ENCODE peak calls at places on chromosomes 5 and 9, in eight cellular contexts. X, M, S, D, O, I, E and R are unnamed samples.
A peak's percentile ranks its signal among the peaks of the same experiment; 100 is the strongest.

GRCh38 chr5:107556575-107556974 is 114.2 kb downstream of the EFNA5 start:
- DNase-seq in S (no peak), X (no peak), M (no peak), O (no peak), I (no peak), E (no peak), D (no peak), R (no peak)

GRCh38 chr9:129910628-129911567 is 75.6 kb downstream of the USP20 start:
- DNase-seq in S (no peak), M (no peak), O (peak; percentile 99), I (no peak), E (peak; percentile 49), D (peak; percentile 98), X (peak; percentile 98), R (no peak)

GRCh38 chr9:77843088-77843985 is 188.3 kb downstream of the GNAQ start:
- DNase-seq in M (no peak), S (no peak), D (no peak), X (no peak), I (no peak), O (no peak), E (no peak), R (no peak)

GRCh38 chr9:2120926-2121689 is 106.0 kb downstream of the SMARCA2 start:
- DNase-seq in I (no peak), S (no peak), O (peak; percentile 47), E (no peak), X (peak; percentile 24), M (no peak), D (peak; percentile 11), R (no peak)

GRCh38 chr5:373710-374602 is 52.4 kb downstream of the AHRR start:
- DNase-seq in O (peak; percentile 46), I (peak; percentile 86), E (peak; percentile 80), S (peak; percentile 39), X (peak; percentile 72), D (no peak), M (no peak), R (peak; percentile 90)

GRCh38 chr5:167414611-167415010 is 876.8 kb upstream of the WWC1 start:
- DNase-seq in I (no peak), S (no peak), X (no peak), E (no peak), M (no peak), O (no peak), D (no peak), R (no peak)

GRCh38 chr5:132190161-132190817 is 37.4 kb downstream of the P4HA2 start:
- DNase-seq in E (no peak), M (no peak), S (peak; percentile 48), X (peak; percentile 84), I (no peak), O (peak; percentile 79), D (peak; percentile 62), R (no peak)

GRCh38 chr5:169695919-169696490 is 58.9 kb downstream of the DOCK2 start:
- DNase-seq in O (peak; percentile 99), M (no peak), I (no peak), D (peak; percentile 87), S (no peak), E (no peak), X (peak; percentile 99), R (no peak)

GRCh38 chr9:134286513-134287245 is 39.6 kb upstream of the RXRA start:
- DNase-seq in I (no peak), X (no peak), E (no peak), M (no peak), S (no peak), O (no peak), D (no peak), R (no peak)

GRCh38 chr5:54867310-54867944 is 118.0 kb downstream of the ESM1 start:
- DNase-seq in I (no peak), E (no peak), X (peak; percentile 66), O (peak; percentile 76), S (no peak), D (no peak), M (no peak), R (no peak)

GRCh38 chr5:19258686-19259085 is 729.3 kb downstream of the CDH18 start:
- DNase-seq in E (no peak), D (no peak), S (no peak), O (peak; percentile 7), M (no peak), X (no peak), I (no peak), R (no peak)

GRCh38 chr5:7916171-7916804 is 47.3 kb downstream of the MTRR start:
- DNase-seq in I (no peak), X (no peak), O (peak; percentile 24), S (no peak), M (no peak), D (no peak), E (no peak), R (no peak)

GRCh38 chr5:143693691-143694252 is 118.2 kb upstream of the HMHB1 start:
- DNase-seq in S (no peak), M (no peak), D (no peak), E (peak; percentile 12), X (no peak), I (peak; percentile 50), O (peak; percentile 31), R (no peak)

GRCh38 chr5:125882061-125882460 is 541.1 kb upstream of the GRAMD2B start:
- DNase-seq in M (no peak), O (no peak), S (no peak), I (no peak), D (no peak), X (no peak), E (no peak), R (no peak)

GRCh38 chr9:110371411-110372013 is 33.8 kb upstream of the TXNDC8 start:
- DNase-seq in D (no peak), E (no peak), O (no peak), S (no peak), X (no peak), M (no peak), I (no peak), R (no peak)

GRCh38 chr9:137191691-137192447 is 3.4 kb downstream of the SSNA1 start:
- DNase-seq in I (no peak), D (no peak), O (no peak), X (no peak), M (no peak), E (no peak), S (no peak), R (no peak)

GRCh38 chr9:137191245-137191644 is 2.8 kb downstream of the SSNA1 start:
- DNase-seq in E (no peak), M (no peak), I (no peak), S (no peak), O (no peak), X (no peak), D (no peak), R (no peak)

GRCh38 chr9:137188490-137189296 is at the start of the genes ANAPC2 and SSNA1:
- DNase-seq in D (peak; percentile 81), I (peak; percentile 98), M (peak; percentile 91), X (peak; percentile 98), O (peak; percentile 94), E (peak; percentile 92), S (peak; percentile 95), R (peak; percentile 98)

GRCh38 chr9:137189297-137190295 is 1.1 kb downstream of the SSNA1 start:
- DNase-seq in D (no peak), O (no peak), E (no peak), X (no peak), M (no peak), S (no peak), I (no peak), R (no peak)

DNA sequence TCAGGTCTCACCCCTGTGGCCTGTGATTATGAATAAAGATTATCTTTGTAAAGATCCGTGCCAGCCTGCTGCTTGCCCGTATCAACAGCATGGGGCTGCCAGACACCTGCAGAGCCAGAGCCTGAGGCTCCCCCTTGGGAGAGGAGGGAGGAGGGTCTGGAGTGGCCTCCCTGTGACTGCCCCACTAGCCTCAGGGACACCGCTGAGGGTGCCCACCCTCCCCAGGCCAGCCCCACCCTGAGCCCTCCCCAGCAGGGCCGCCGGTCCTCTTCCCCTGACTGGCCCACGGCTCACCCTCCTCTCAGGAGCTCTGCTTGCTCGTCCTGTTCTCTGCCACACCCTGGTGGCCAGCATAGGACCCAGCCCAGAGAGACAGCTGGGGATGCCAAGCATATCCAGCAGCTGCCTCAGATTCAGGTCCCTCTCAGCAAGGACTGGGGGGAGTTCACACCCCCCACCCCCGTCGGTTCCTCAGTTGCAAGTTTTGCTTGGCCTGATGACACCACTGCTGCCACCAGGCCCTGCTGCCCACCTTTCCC is 1.9 kb downstream of the SSNA1 start:
- DNase-seq in D (no peak), X (no peak), S (no peak), E (no peak), M (no peak), I (no peak), O (no peak), R (no peak)
- TF ChIP-seq CTCF in D (no peak), X (no peak), S (no peak), E (no peak), M (no peak), I (no peak), O (no peak), R (no peak)

GRCh38 chr5:6822556-6823343 is 109.5 kb downstream of the TENT4A start:
- DNase-seq in D (no peak), O (no peak), I (no peak), S (no peak), X (no peak), E (no peak), M (no peak), R (no peak)
- TF ChIP-seq CTCF in D (no peak), O (no peak), I (no peak), S (no peak), X (no peak), E (no peak), M (no peak), R (no peak)

GRCh38 chr9:94166237-94167054 is 82.2 kb downstream of the PTPDC1 start:
- DNase-seq in S (peak; percentile 92), X (peak; percentile 99), M (peak; percentile 99), E (peak; percentile 97), I (peak; percentile 94), D (peak; percentile 98), O (peak; percentile 100), R (peak; percentile 95)
- TF ChIP-seq CTCF in S (no peak), X (no peak), M (no peak), E (no peak), I (no peak), D (no peak), O (no peak), R (no peak)

DNA sequence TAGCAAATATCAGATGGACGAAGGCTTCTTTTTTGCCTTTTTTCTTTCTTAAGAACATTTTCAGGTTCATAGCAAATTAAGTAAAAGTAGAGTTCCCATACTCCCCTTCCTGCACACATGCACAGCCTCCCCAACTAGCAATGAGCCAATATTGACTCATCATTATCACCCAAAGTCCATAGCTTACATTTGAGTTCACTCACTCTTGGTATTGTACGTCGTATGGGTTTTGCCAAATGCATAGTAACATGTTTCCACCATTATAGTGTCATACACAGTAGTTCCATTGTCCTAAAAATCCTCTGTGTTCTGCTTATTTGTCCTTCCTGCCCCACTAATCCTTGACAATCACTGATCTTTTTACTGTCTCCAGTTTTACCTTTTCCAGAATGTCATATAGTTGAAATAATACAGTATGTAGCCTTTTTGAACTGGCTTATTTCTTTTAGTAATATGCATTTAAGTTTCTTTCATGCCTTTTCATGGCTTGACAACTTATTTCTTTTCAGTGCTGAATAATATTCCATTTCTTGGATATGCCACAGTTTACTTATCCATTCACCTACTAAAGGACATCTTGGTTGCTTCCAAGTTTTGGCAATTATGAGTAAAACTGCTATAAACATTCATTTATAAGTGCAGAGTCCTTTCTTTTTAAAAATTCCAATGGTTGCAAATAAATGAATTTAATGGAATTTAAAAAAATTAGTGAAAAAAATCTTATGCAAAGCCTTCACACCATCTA is 242.1 kb downstream of the ISL1 start:
- DNase-seq in S (no peak), E (no peak), M (no peak), O (no peak), X (no peak), D (no peak), I (no peak), R (no peak)
- TF ChIP-seq CTCF in S (no peak), E (no peak), M (no peak), O (no peak), X (no peak), D (no peak), I (no peak), R (no peak)